ENCODE peak calls at places on chromosomes 6 and 20, in five cellular contexts. One of them, this sample, is unnamed.

GRCh38 chr6:81750660-81751387 is 1.7 kb downstream of the TENT5A start:
- DNase-seq in K562: no peak
- DNase-seq in GM12878: no peak
- DNase-seq in HepG2: no peak
- DNase-seq in SK-N-SH: no peak
- DNase-seq in this sample: no peak

GRCh38 chr6:2209226-2209809 is 36.1 kb downstream of the GMDS start:
- DNase-seq in GM12878: peak
- DNase-seq in HepG2: peak
- DNase-seq in SK-N-SH: peak
- DNase-seq in K562: peak
- DNase-seq in this sample: peak

GRCh38 chr6:28943557-28944411 is 20.0 kb upstream of the TRIM27 start:
- DNase-seq in GM12878: peak
- DNase-seq in SK-N-SH: peak
- DNase-seq in HepG2: peak
- DNase-seq in K562: peak
- DNase-seq in this sample: no peak

GRCh38 chr6:113396644-113397201 is 460.4 kb upstream of the MARCKS start:
- DNase-seq in HepG2: no peak
- DNase-seq in GM12878: no peak
- DNase-seq in K562: no peak
- DNase-seq in SK-N-SH: no peak
- DNase-seq in this sample: no peak

GRCh38 chr6:26250806-26251075 is 114.3 kb upstream of the BTN3A2 start:
- DNase-seq in HepG2: no peak
- DNase-seq in SK-N-SH: no peak
- DNase-seq in GM12878: no peak
- DNase-seq in K562: no peak
- DNase-seq in this sample: no peak

GRCh38 chr6:126180585-126180984 is 159.3 kb upstream of the CENPW start:
- DNase-seq in GM12878: peak
- DNase-seq in K562: peak
- DNase-seq in SK-N-SH: no peak
- DNase-seq in HepG2: peak
- DNase-seq in this sample: peak

GRCh38 chr6:29589423-29590048 is 4.6 kb downstream of the OR2H2 start:
- DNase-seq in GM12878: peak
- DNase-seq in K562: peak
- DNase-seq in SK-N-SH: peak
- DNase-seq in HepG2: peak
- DNase-seq in this sample: peak

GRCh38 chr6:34680802-34681515 is 15.6 kb downstream of the ILRUN start:
- DNase-seq in HepG2: no peak
- DNase-seq in SK-N-SH: no peak
- DNase-seq in GM12878: no peak
- DNase-seq in K562: no peak
- DNase-seq in this sample: peak

GRCh38 chr20:59751075-59751711 is 146.9 kb downstream of the PHACTR3 start:
- DNase-seq in GM12878: peak
- DNase-seq in HepG2: peak
- DNase-seq in K562: peak
- DNase-seq in SK-N-SH: peak
- DNase-seq in this sample: peak

GRCh38 chr20:50130346-50130703 is 17.4 kb upstream of the UBE2V1 start:
- DNase-seq in SK-N-SH: no peak
- DNase-seq in K562: no peak
- DNase-seq in GM12878: no peak
- DNase-seq in HepG2: no peak
- DNase-seq in this sample: no peak

GRCh38 chr20:47262365-47263013 is 94.0 kb downstream of the ZMYND8 start:
- DNase-seq in GM12878: peak
- DNase-seq in K562: no peak
- DNase-seq in HepG2: no peak
- DNase-seq in SK-N-SH: peak
- DNase-seq in this sample: no peak

GRCh38 chr6:69719602-69720193 is 77.1 kb downstream of the LMBRD1 start:
- DNase-seq in HepG2: peak
- DNase-seq in K562: peak
- DNase-seq in SK-N-SH: peak
- DNase-seq in GM12878: no peak
- DNase-seq in this sample: peak

GRCh38 chr20:19786311-19786710 is 28.3 kb downstream of the RIN2 start:
- DNase-seq in K562: no peak
- DNase-seq in SK-N-SH: no peak
- DNase-seq in GM12878: no peak
- DNase-seq in HepG2: no peak
- DNase-seq in this sample: no peak

GRCh38 chr6:99434702-99435530 is 9.8 kb upstream of the PNISR start:
- DNase-seq in GM12878: no peak
- DNase-seq in K562: peak
- DNase-seq in SK-N-SH: peak
- DNase-seq in HepG2: peak
- DNase-seq in this sample: peak

GRCh38 chr6:106142876-106143431 is 56.8 kb downstream of the PRDM1 start:
- DNase-seq in HepG2: no peak
- DNase-seq in GM12878: no peak
- DNase-seq in SK-N-SH: no peak
- DNase-seq in K562: no peak
- DNase-seq in this sample: no peak

GRCh38 chr6:45427632-45428031 is 49.9 kb upstream of the SUPT3H start:
- DNase-seq in SK-N-SH: no peak
- DNase-seq in GM12878: no peak
- DNase-seq in HepG2: no peak
- DNase-seq in K562: no peak
- DNase-seq in this sample: no peak

GRCh38 chr6:45430590-45431202 is 53.0 kb upstream of the SUPT3H start:
- DNase-seq in SK-N-SH: no peak
- DNase-seq in HepG2: no peak
- DNase-seq in K562: no peak
- DNase-seq in GM12878: no peak
- DNase-seq in this sample: no peak

GRCh38 chr6:45431314-45432058 is 53.8 kb upstream of the SUPT3H start:
- DNase-seq in SK-N-SH: no peak
- DNase-seq in GM12878: no peak
- DNase-seq in HepG2: no peak
- DNase-seq in K562: no peak
- DNase-seq in this sample: no peak

GRCh38 chr6:45426251-45426650 is 48.5 kb upstream of the SUPT3H start:
- DNase-seq in HepG2: no peak
- DNase-seq in GM12878: no peak
- DNase-seq in SK-N-SH: no peak
- DNase-seq in K562: no peak
- DNase-seq in this sample: no peak

DNA sequence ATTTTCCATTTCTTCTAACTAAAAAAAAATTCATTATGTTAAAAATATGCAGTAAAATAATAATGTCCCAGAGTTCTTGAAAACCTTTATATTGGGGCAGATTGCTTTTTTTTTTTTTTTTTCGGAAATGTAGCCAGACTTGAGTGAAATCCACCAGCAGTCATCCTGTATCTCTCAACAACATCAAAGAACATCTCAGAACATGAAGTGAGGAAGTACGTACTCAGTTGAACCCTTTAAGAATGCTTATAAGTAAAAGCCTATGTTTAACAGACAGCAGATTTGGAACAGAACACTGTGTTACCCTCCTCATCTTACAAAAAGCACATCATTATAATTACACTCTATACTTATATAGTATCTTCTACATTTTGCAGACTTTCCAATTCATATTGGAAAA is 51.0 kb upstream of the SUPT3H start:
- DNase-seq in HepG2: no peak
- DNase-seq in GM12878: no peak
- DNase-seq in K562: no peak
- DNase-seq in SK-N-SH: no peak
- DNase-seq in this sample: no peak
- H3K9ac ChIP-seq in HepG2: no peak
- H3K9ac ChIP-seq in GM12878: no peak
- H3K9ac ChIP-seq in K562: no peak
- H3K9ac ChIP-seq in SK-N-SH: no peak
- H3K9ac ChIP-seq in this sample: no peak

GRCh38 chr20:62933966-62934365 is 4.0 kb upstream of the GID8 start:
- DNase-seq in SK-N-SH: no peak
- DNase-seq in HepG2: no peak
- DNase-seq in K562: no peak
- DNase-seq in GM12878: no peak
- DNase-seq in this sample: no peak

GRCh38 chr20:62937353-62938104 is 418 bp upstream of the GID8 start:
- DNase-seq in SK-N-SH: peak
- DNase-seq in GM12878: peak
- DNase-seq in HepG2: peak
- DNase-seq in K562: peak
- DNase-seq in this sample: peak

GRCh38 chr20:62935968-62936585 is 1.9 kb upstream of the GID8 start:
- DNase-seq in HepG2: no peak
- DNase-seq in K562: no peak
- DNase-seq in GM12878: no peak
- DNase-seq in SK-N-SH: no peak
- DNase-seq in this sample: no peak

GRCh38 chr20:62936996-62937352 is 973 bp upstream of the GID8 start:
- DNase-seq in GM12878: no peak
- DNase-seq in K562: peak
- DNase-seq in HepG2: peak
- DNase-seq in SK-N-SH: no peak
- DNase-seq in this sample: no peak

GRCh38 chr20:62935204-62935967 is 2.6 kb upstream of the GID8 start:
- DNase-seq in K562: peak
- DNase-seq in HepG2: no peak
- DNase-seq in GM12878: no peak
- DNase-seq in SK-N-SH: no peak
- DNase-seq in this sample: no peak
- TF ChIP-seq ZBTB33 in K562: no peak
- TF ChIP-seq ZBTB33 in HepG2: no peak
- TF ChIP-seq ZBTB33 in GM12878: no peak
- TF ChIP-seq ZBTB33 in SK-N-SH: no peak
- TF ChIP-seq ZBTB33 in this sample: no peak

DNA sequence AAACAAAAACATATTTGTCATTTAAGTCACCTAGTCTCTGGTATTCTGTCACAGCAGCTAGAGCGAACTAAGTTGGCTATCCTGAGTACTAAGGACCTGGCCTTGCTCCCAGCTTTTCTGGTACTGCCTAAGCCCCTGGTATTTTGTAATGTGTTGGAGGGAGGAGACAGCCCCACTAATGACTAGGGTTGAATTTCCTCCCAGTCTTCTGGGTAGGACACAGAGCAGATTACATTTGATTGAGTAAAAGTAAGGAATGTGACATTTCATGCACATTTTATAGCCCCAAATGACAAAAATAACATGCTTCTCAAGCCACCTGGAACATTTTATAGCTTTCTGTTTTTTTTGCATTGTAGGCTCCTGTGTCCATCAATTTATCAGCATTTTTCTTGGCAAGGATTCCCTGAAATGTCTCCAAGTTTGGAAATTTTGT is 47.9 kb upstream of the DDR1 start:
- DNase-seq in HepG2: no peak
- DNase-seq in SK-N-SH: no peak
- DNase-seq in K562: no peak
- DNase-seq in GM12878: no peak
- DNase-seq in this sample: no peak
- H3K9ac ChIP-seq in HepG2: no peak
- H3K9ac ChIP-seq in SK-N-SH: no peak
- H3K9ac ChIP-seq in K562: no peak
- H3K9ac ChIP-seq in GM12878: no peak
- H3K9ac ChIP-seq in this sample: no peak

GRCh38 chr6:67766061-67766460 is 869.0 kb upstream of the ADGRB3 start:
- DNase-seq in K562: no peak
- DNase-seq in GM12878: no peak
- DNase-seq in HepG2: no peak
- DNase-seq in SK-N-SH: no peak
- DNase-seq in this sample: no peak

GRCh38 chr6:67768972-67769371 is 866.1 kb upstream of the ADGRB3 start:
- DNase-seq in K562: no peak
- DNase-seq in HepG2: no peak
- DNase-seq in GM12878: peak
- DNase-seq in SK-N-SH: no peak
- DNase-seq in this sample: no peak
- TF ChIP-seq ZBTB33 in K562: no peak
- TF ChIP-seq ZBTB33 in HepG2: no peak
- TF ChIP-seq ZBTB33 in GM12878: no peak
- TF ChIP-seq ZBTB33 in SK-N-SH: no peak
- TF ChIP-seq ZBTB33 in this sample: no peak

GRCh38 chr20:31562241-31562640 is 42.8 kb upstream of the ID1 start:
- DNase-seq in SK-N-SH: no peak
- DNase-seq in K562: no peak
- DNase-seq in HepG2: no peak
- DNase-seq in GM12878: no peak
- DNase-seq in this sample: peak

GRCh38 chr20:31560900-31561598 is 44.0 kb upstream of the ID1 start:
- DNase-seq in SK-N-SH: no peak
- DNase-seq in GM12878: no peak
- DNase-seq in K562: no peak
- DNase-seq in HepG2: no peak
- DNase-seq in this sample: peak

GRCh38 chr20:31555203-31555602 is 41.0 kb downstream of the HM13 start:
- DNase-seq in GM12878: no peak
- DNase-seq in SK-N-SH: no peak
- DNase-seq in K562: peak
- DNase-seq in HepG2: no peak
- DNase-seq in this sample: no peak

GRCh38 chr20:31560094-31560899 is 44.8 kb upstream of the ID1 start:
- DNase-seq in HepG2: peak
- DNase-seq in SK-N-SH: peak
- DNase-seq in K562: peak
- DNase-seq in GM12878: no peak
- DNase-seq in this sample: peak

DNA sequence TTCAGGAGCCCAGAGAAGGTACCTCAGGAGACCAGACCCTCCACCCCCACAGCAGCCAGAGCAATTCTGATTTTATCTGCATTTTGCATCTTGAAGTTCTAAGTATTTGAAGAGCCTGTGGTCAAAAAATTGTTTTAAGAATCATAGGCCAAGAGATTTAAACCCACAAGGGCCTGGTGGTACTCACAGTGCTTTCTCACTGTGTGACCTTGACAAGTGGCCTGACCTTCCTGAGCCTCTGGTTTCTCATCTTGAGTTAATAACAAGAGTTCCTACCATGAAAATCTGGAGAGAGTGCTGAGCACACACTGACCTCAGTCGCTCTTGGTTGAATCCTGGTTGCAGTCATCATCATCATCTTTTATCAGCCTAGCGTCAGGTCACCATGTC is 45.4 kb upstream of the ID1 start:
- DNase-seq in K562: peak
- DNase-seq in GM12878: no peak
- DNase-seq in SK-N-SH: no peak
- DNase-seq in HepG2: no peak
- DNase-seq in this sample: no peak
- H3K9ac ChIP-seq in K562: no peak
- H3K9ac ChIP-seq in GM12878: no peak
- H3K9ac ChIP-seq in SK-N-SH: peak
- H3K9ac ChIP-seq in HepG2: no peak
- H3K9ac ChIP-seq in this sample: peak

This sample was measured in HCT116.